ENCODE peak calls at places on chromosomes 3 and 15, in ten cellular contexts. F is pulmonary artery endothelial cell; U is T-helper 17 cell; S is NCI-H187 treated with DMSO at 0.1 percent for 48 hours; Z is activated CD8-positive, alpha-beta memory T cell treated with anti-CD3 and anti-CD28 coated beads for 48 hours; X is ovary; A is neuronal stem cell; C is left cardiac atrium; W is MM.1S; B is activated T-cell treated with anti-CD3 and anti-CD28 coated beads, Interleukin-2, amount 50 U/mL, for 72 hours. P is an unnamed sample.
A peak's percentile ranks its signal among the peaks of the same experiment; 100 is the strongest.

GRCh38 chr3:152688313-152688712 is 146.6 kb upstream of the P2RY1 start:
- DNase-seq in Z (no peak), C (no peak), X (no peak), A (no peak), B (no peak), S (no peak), U (no peak), F (no peak), W (no peak), P (no peak)

GRCh38 chr15:63992300-63992699 is 54.0 kb downstream of the DAPK2 start:
- DNase-seq in Z (no peak), S (no peak), B (no peak), C (no peak), W (no peak), U (no peak), X (no peak), F (no peak), A (no peak), P (no peak)

GRCh38 chr3:10344147-10344943 is 23.4 kb upstream of the SEC13 start:
- DNase-seq in U (no peak), A (peak; percentile 67), F (no peak), Z (no peak), C (peak; percentile 34), B (peak; percentile 61), W (peak; percentile 51), X (no peak), S (no peak), P (no peak)

GRCh38 chr3:190902292-190902691 is 39.8 kb upstream of the GMNC start:
- DNase-seq in A (no peak), W (no peak), F (no peak), X (no peak), S (no peak), Z (no peak), B (no peak), C (no peak), U (no peak), P (no peak)

GRCh38 chr15:43230640-43231115 is 9.9 kb upstream of the EPB42 start:
- DNase-seq in Z (no peak), A (no peak), S (no peak), C (no peak), B (no peak), W (no peak), F (no peak), U (no peak), X (no peak), P (peak; percentile 52)

GRCh38 chr3:131223373-131224289 is 157.9 kb upstream of the NUDT16 start:
- DNase-seq in F (no peak), Z (no peak), X (no peak), S (no peak), C (no peak), W (no peak), B (no peak), U (no peak), A (no peak), P (no peak)

GRCh38 chr3:100777271-100777670 is 68.0 kb downstream of the TFG start:
- DNase-seq in F (no peak), Z (no peak), W (no peak), A (no peak), B (no peak), X (no peak), S (no peak), U (no peak), C (no peak), P (no peak)

GRCh38 chr3:67610458-67610857 is 44.0 kb downstream of the SUCLG2 start:
- DNase-seq in W (no peak), F (peak; percentile 62), A (no peak), Z (no peak), C (no peak), S (no peak), U (no peak), X (no peak), B (no peak), P (no peak)

GRCh38 chr15:60651734-60652141 is 172.8 kb upstream of the ICE2 start:
- DNase-seq in C (no peak), X (no peak), A (no peak), U (no peak), W (no peak), Z (no peak), B (no peak), F (no peak), S (peak; percentile 79), P (no peak)

GRCh38 chr3:170644711-170645110 is 58.8 kb upstream of the SLC7A14 start:
- DNase-seq in U (no peak), C (no peak), A (no peak), X (no peak), S (no peak), W (no peak), B (no peak), Z (no peak), F (no peak), P (no peak)

GRCh38 chr15:43492266-43492665 is 690 bp downstream of the TP53BP1 start:
- DNase-seq in S (no peak), W (no peak), B (no peak), A (no peak), U (no peak), Z (no peak), X (no peak), F (no peak), C (no peak), P (no peak)

GRCh38 chr3:142022381-142022780 is 127.0 kb downstream of the TFDP2 start:
- DNase-seq in Z (no peak), C (no peak), B (no peak), A (no peak), U (no peak), F (no peak), X (no peak), W (peak; percentile 15), S (no peak), P (no peak)

GRCh38 chr3:101936419-101937331 is 87.4 kb downstream of the NFKBIZ start:
- DNase-seq in W (peak; percentile 90), A (no peak), S (no peak), C (no peak), B (peak; percentile 32), Z (no peak), X (no peak), F (no peak), U (no peak), P (no peak)

GRCh38 chr3:34919025-34919424 is 720.3 kb upstream of the ARPP21 start:
- DNase-seq in Z (no peak), S (no peak), F (no peak), C (no peak), X (no peak), B (no peak), W (no peak), A (no peak), U (no peak), P (no peak)

GRCh38 chr3:195102609-195103467 is 168.1 kb downstream of the XXYLT1 start:
- DNase-seq in A (no peak), S (no peak), X (no peak), U (no peak), Z (no peak), W (no peak), C (peak; percentile 44), F (peak; percentile 93), B (no peak), P (no peak)

GRCh38 chr15:57950381-57950946 is 115.0 kb downstream of the ALDH1A2 start:
- DNase-seq in S (no peak), U (no peak), W (no peak), B (no peak), A (no peak), C (no peak), Z (no peak), X (no peak), F (no peak), P (no peak)

GRCh38 chr15:31495281-31495680 is 168.6 kb downstream of the KLF13 start:
- DNase-seq in A (no peak), X (no peak), C (no peak), S (no peak), U (no peak), W (no peak), F (no peak), Z (no peak), B (no peak), P (peak; percentile 1)

GRCh38 chr3:188253800-188254452 is 100.0 kb downstream of the LPP start:
- DNase-seq in B (no peak), W (no peak), S (no peak), F (no peak), A (no peak), Z (no peak), C (no peak), U (no peak), X (no peak), P (no peak)

GRCh38 chr3:132354916-132355702 is 37.9 kb downstream of the ACP3 start:
- DNase-seq in W (no peak), U (no peak), C (no peak), F (no peak), A (no peak), S (no peak), X (no peak), Z (no peak), B (no peak), P (no peak)

GRCh38 chr3:185733980-185734724 is 90.7 kb downstream of the IGF2BP2 start:
- DNase-seq in S (no peak), F (peak; percentile 81), Z (no peak), C (no peak), W (peak; percentile 50), B (peak; percentile 3), X (no peak), A (peak; percentile 38), U (no peak), P (peak; percentile 13)

GRCh38 chr15:51283026-51283425 is 55.4 kb downstream of the CYP19A1 start:
- DNase-seq in A (no peak), Z (no peak), F (no peak), X (no peak), C (no peak), S (no peak), B (no peak), W (peak; percentile 69), U (no peak), P (no peak)

GRCh38 chr3:23537006-23537620 is 268.6 kb upstream of the UBE2E1 start:
- DNase-seq in C (no peak), F (no peak), W (no peak), A (peak; percentile 69), U (no peak), B (no peak), X (no peak), Z (no peak), S (no peak), P (no peak)

GRCh38 chr15:88258021-88258641 is 1.6 kb upstream of the NTRK3 start:
- DNase-seq in C (no peak), X (no peak), U (no peak), Z (no peak), A (peak; percentile 51), B (peak; percentile 26), F (no peak), W (peak; percentile 36), S (no peak), P (no peak)

GRCh38 chr3:4742359-4742758 is 236.9 kb upstream of the BHLHE40 start:
- DNase-seq in Z (no peak), F (no peak), U (no peak), A (no peak), C (no peak), B (no peak), S (no peak), X (no peak), W (no peak), P (no peak)

GRCh38 chr3:37171144-37171543 is 3.2 kb downstream of the LRRFIP2 start:
- DNase-seq in C (peak; percentile 39), X (no peak), S (no peak), A (no peak), W (no peak), B (no peak), U (no peak), Z (no peak), F (no peak), P (peak; percentile 69)

GRCh38 chr3:153142961-153143360 is 19.1 kb upstream of the RAP2B start:
- DNase-seq in W (no peak), F (no peak), B (no peak), C (no peak), A (no peak), U (no peak), X (no peak), S (no peak), Z (no peak), P (no peak)

GRCh38 chr3:15795563-15796308 is 2.0 kb downstream of the ANKRD28 start:
- DNase-seq in C (no peak), Z (no peak), S (no peak), B (no peak), W (peak; percentile 63), U (no peak), F (no peak), X (no peak), A (no peak), P (no peak)

GRCh38 chr3:195226900-195227447 is 44.0 kb downstream of the XXYLT1 start:
- DNase-seq in A (no peak), C (no peak), X (no peak), W (peak; percentile 3), U (no peak), S (no peak), F (no peak), B (no peak), Z (no peak), P (no peak)